ENCODE peak calls at places on chromosomes 16 and 17, in four cellular contexts. S is cardiac fibroblast, C is omental fat pad, X is AG10803. B is an unnamed sample.

GRCh38 chr16:17850626-17851265 is 380.0 kb upstream of the XYLT1 start:
- DNase-seq in S (no peak), C (no peak), X (no peak), B (no peak)

GRCh38 chr17:77388384-77389306 is 247.9 kb downstream of the SEC14L1 start:
- DNase-seq in S (no peak), C (no peak), X (peak; percentile 60), B (no peak)

GRCh38 chr16:8849411-8850011 is 19.3 kb downstream of the CARHSP1 start:
- DNase-seq in S (peak; percentile 71), C (no peak), X (no peak), B (no peak)

GRCh38 chr17:4163951-4164350 is 21.0 kb downstream of the CYB5D2 start:
- DNase-seq in S (peak; percentile 69), C (no peak), X (peak; percentile 58), B (no peak)

GRCh38 chr17:66200685-66201092 is 8.8 kb upstream of the CEP112 start:
- DNase-seq in S (peak; percentile 90), C (no peak), X (peak; percentile 84), B (no peak)

GRCh38 chr17:30829022-30829421 is 2.7 kb upstream of the ATAD5 start:
- DNase-seq in S (no peak), C (no peak), X (no peak), B (no peak)

GRCh38 chr17:19243838-19244237 is 6.7 kb downstream of the EPN2 start:
- DNase-seq in S (no peak), C (no peak), X (no peak), B (no peak)

GRCh38 chr17:35973333-35974260 is 7.7 kb downstream of the CCL16 start:
- DNase-seq in S (peak; percentile 3), C (no peak), X (peak; percentile 9), B (no peak)

GRCh38 chr17:48892940-48893645 is 506 bp downstream of the ATP5MC1 start:
- DNase-seq in S (peak; percentile 22), C (no peak), X (no peak), B (no peak)

GRCh38 chr16:11370084-11370931 is 25.0 kb downstream of the RMI2 start:
- DNase-seq in S (no peak), C (no peak), X (peak; percentile 11), B (no peak)

GRCh38 chr16:2027024-2028010 is 615 bp downstream of the NHERF2 start:
- DNase-seq in S (peak; percentile 32), C (no peak), X (peak; percentile 48), B (no peak)

GRCh38 chr17:40025991-40026815 is 11.0 kb downstream of the CSF3 start:
- DNase-seq in S (no peak), C (no peak), X (no peak), B (no peak)

GRCh38 chr17:47776330-47777197 is 43.5 kb downstream of the TBX21 start:
- DNase-seq in S (peak; percentile 64), C (no peak), X (peak; percentile 46), B (peak; percentile 68)

GRCh38 chr17:67620088-67620487 is 97.6 kb upstream of the NOL11 start:
- DNase-seq in S (no peak), C (no peak), X (no peak), B (no peak)

GRCh38 chr16:72923757-72924156 is 124.2 kb downstream of the ZFHX3 start:
- DNase-seq in S (no peak), C (no peak), X (no peak), B (no peak)

GRCh38 chr17:78879679-78880186 is 23.3 kb downstream of the CEP295NL start:
- DNase-seq in S (peak; percentile 93), C (no peak), X (peak; percentile 96), B (no peak)

GRCh38 chr17:15262291-15263205 is 2.6 kb downstream of the PMP22 start:
- DNase-seq in S (peak; percentile 95), C (peak; percentile 50), X (peak; percentile 94), B (peak; percentile 88)

GRCh38 chr16:54630284-54630967 is 300.2 kb upstream of the IRX5 start:
- DNase-seq in S (peak; percentile 52), C (no peak), X (peak; percentile 36), B (no peak)

GRCh38 chr16:14509055-14509454 is 121.0 kb downstream of the PARN start:
- DNase-seq in S (peak; percentile 75), C (no peak), X (no peak), B (no peak)

GRCh38 chr16:53967172-53967571 is 263.2 kb downstream of the FTO start:
- DNase-seq in S (no peak), C (no peak), X (no peak), B (no peak)

GRCh38 chr16:28607116-28607623 is 2.7 kb downstream of the SULT1A1 start:
- DNase-seq in S (no peak), C (no peak), X (no peak), B (no peak)

GRCh38 chr16:84339316-84339715 is 29.0 kb upstream of the ATP2C2 start:
- DNase-seq in S (no peak), C (no peak), X (no peak), B (no peak)

GRCh38 chr17:38917259-38917658 is 8.2 kb upstream of the LASP1NB start:
- DNase-seq in S (no peak), C (no peak), X (no peak), B (no peak)
- TF ChIP-seq CTCF in S (no peak), C (no peak), X (no peak), B (no peak)

GRCh38 chr17:33290156-33290697 is 2.9 kb downstream of the ASIC2 start:
- DNase-seq in S (no peak), C (no peak), X (no peak), B (no peak)

GRCh38 chr17:33292981-33293867 is at the start of gene ASIC2:
- DNase-seq in S (no peak), C (no peak), X (no peak), B (no peak)

GRCh38 chr17:33294994-33295393 is 1.9 kb upstream of the ASIC2 start:
- DNase-seq in S (no peak), C (no peak), X (no peak), B (no peak)

GRCh38 chr17:33291248-33292183 is 1.6 kb downstream of the ASIC2 start:
- DNase-seq in S (peak; percentile 8), C (no peak), X (peak; percentile 8), B (no peak)

GRCh38 chr17:33292184-33292980 is 713 bp downstream of the ASIC2 start:
- DNase-seq in S (no peak), C (no peak), X (no peak), B (no peak)
- TF ChIP-seq CTCF in S (peak; percentile 7), C (no peak), X (peak; percentile 4), B (no peak)

GRCh38 chr17:61729690-61730268 is 133.5 kb downstream of the BRIP1 start:
- DNase-seq in S (no peak), C (no peak), X (no peak), B (no peak)
- TF ChIP-seq CTCF in S (no peak), C (no peak), X (no peak), B (no peak)

DNA sequence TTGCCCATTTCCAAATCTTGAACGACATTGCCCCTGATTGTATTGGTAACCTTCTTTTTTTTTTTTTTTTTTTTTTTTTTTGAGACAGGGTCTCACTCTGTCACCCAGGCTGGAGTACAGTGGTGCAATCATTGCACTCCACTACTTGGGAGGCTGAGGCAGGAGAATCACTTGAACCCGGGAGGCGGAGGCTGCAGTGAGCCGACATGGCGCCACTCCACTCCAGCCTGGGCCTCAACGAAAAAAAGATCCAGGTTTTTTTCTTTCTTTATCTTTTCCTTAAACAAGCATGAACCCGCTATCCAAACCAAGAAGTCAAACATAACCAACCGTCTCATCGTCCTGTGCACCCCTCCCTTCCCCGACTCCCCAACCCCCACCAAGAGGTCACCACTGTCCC is 47.6 kb upstream of the RPH3AL start:
- DNase-seq in S (no peak), C (no peak), X (no peak), B (no peak)
- TF ChIP-seq CTCF in S (no peak), C (no peak), X (no peak), B (no peak)